ENCODE peak calls at places on chromosomes 5 and 9, in four cellular contexts. J is K562, I is A549, Z is HepG2. F is an unnamed sample.

GRCh38 chr5:149389552-149390495 is 10.7 kb upstream of the IL17B start:
- DNase-seq in J (no peak), I (no peak), Z (no peak), F (no peak)

GRCh38 chr5:132215329-132215728 is 12.3 kb downstream of the P4HA2 start:
- DNase-seq in J (no peak), I (peak), Z (no peak), F (no peak)

GRCh38 chr5:172770374-172770674 is 671 bp downstream of the DUSP1 start:
- DNase-seq in J (no peak), I (no peak), Z (no peak), F (no peak)

GRCh38 chr5:96537386-96537785 is 104.3 kb upstream of the PCSK1 start:
- DNase-seq in J (no peak), I (no peak), Z (no peak), F (no peak)

GRCh38 chr5:34930870-34931269 is 1.5 kb downstream of the DNAJC21 start:
- DNase-seq in J (no peak), I (no peak), Z (no peak), F (no peak)

GRCh38 chr5:129771058-129771838 is 23.4 kb downstream of the MINAR2 start:
- DNase-seq in J (peak), I (peak), Z (peak), F (peak)

GRCh38 chr9:33867747-33868429 is 50.9 kb downstream of the UBE2R2 start:
- DNase-seq in J (no peak), I (no peak), Z (no peak), F (no peak)

GRCh38 chr9:131036529-131037335 is 27.8 kb downstream of the LAMC3 start:
- DNase-seq in J (peak), I (no peak), Z (no peak), F (no peak)

GRCh38 chr9:129283290-129283691 is 105.2 kb upstream of the IER5L start:
- DNase-seq in J (no peak), I (no peak), Z (no peak), F (no peak)

GRCh38 chr9:17578911-17579793 is at the start of gene SH3GL2:
- DNase-seq in J (no peak), I (peak), Z (no peak), F (peak)

GRCh38 chr5:57298985-57299491 is 125.2 kb downstream of the GPBP1 start:
- DNase-seq in J (peak), I (peak), Z (peak), F (peak)

GRCh38 chr9:125513634-125514413 is 193.2 kb downstream of the MAPKAP1 start:
- DNase-seq in J (no peak), I (peak), Z (peak), F (no peak)

GRCh38 chr5:148259288-148259687 is 9.3 kb upstream of the SPINK13 start:
- DNase-seq in J (no peak), I (no peak), Z (no peak), F (no peak)

GRCh38 chr5:148261221-148261620 is 7.4 kb upstream of the SPINK13 start:
- DNase-seq in J (no peak), I (no peak), Z (no peak), F (no peak)

GRCh38 chr5:148255456-148255855 is 13.1 kb upstream of the SPINK13 start:
- DNase-seq in J (no peak), I (no peak), Z (no peak), F (no peak)
- TF ChIP-seq JUN in J (no peak), I (no peak), Z (no peak), F (no peak)

GRCh38 chr5:158990979-158991378 is 108.7 kb downstream of the EBF1 start:
- DNase-seq in J (no peak), I (no peak), Z (no peak), F (no peak)
- TF ChIP-seq HMGXB4 in J (no peak), I (no peak), Z (no peak), F (no peak)

GRCh38 chr9:79447760-79448159 is 124.0 kb upstream of the TLE4 start:
- DNase-seq in J (no peak), I (no peak), Z (no peak), F (no peak)
- TF ChIP-seq NR3C1 in J (no peak), I (no peak), Z (no peak), F (no peak)

GRCh38 chr5:134554319-134555222 is 29.1 kb downstream of the JADE2 start:
- DNase-seq in J (no peak), I (peak), Z (no peak), F (no peak)

GRCh38 chr5:134550271-134551214 is 25.1 kb downstream of the JADE2 start:
- DNase-seq in J (no peak), I (no peak), Z (no peak), F (no peak)

GRCh38 chr5:134553816-134554215 is 28.3 kb downstream of the JADE2 start:
- DNase-seq in J (no peak), I (no peak), Z (no peak), F (no peak)

GRCh38 chr5:134551891-134552290 is 26.4 kb downstream of the JADE2 start:
- DNase-seq in J (no peak), I (no peak), Z (no peak), F (no peak)

GRCh38 chr5:134552301-134552700 is 26.8 kb downstream of the JADE2 start:
- DNase-seq in J (no peak), I (no peak), Z (no peak), F (no peak)
- TF ChIP-seq JUN in J (no peak), I (peak), Z (no peak), F (no peak)

GRCh38 chr5:43038523-43038989 is 1.6 kb downstream of the ANXA2R start:
- DNase-seq in J (no peak), I (no peak), Z (no peak), F (no peak)
- TF ChIP-seq HMGXB4 in J (no peak), I (no peak), Z (no peak), F (no peak)

GRCh38 chr5:54793612-54794436 is 191.6 kb downstream of the ESM1 start:
- DNase-seq in J (no peak), I (no peak), Z (no peak), F (no peak)
- TF ChIP-seq NR3C1 in J (no peak), I (no peak), Z (no peak), F (no peak)

DNA sequence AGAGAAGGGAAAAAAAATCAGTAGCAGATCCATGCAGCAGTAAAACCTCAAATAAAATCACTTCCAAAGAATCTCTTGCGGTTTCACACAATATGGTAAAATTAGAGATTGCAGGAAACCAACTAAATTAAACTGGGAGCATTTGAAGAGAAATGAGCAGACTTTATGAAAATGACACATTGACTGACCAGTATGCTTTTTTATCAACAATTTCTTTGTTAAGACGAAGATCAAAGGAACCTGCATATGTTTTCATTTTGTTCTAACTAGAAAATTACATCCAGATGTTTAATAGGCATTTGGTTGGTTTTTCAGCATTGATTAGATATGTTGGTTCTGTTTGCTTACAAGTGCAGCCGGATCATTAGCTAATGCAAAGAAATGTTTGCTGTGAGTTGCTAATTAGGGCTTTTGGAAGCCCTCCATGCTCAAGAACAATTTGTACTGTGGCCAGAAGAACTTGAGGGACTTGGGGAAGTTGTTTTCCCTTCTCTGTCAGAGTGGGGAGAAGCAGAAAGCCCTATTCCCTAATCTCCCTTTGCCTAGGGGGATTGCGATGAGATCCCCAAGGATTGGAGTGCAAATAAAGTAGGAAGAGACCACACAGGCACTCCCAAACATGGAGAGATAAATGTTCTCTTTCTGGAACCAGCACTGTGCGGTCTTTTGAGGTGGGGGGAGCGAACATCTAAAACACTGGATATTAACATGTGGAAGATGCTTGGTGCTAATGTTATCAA is 4.5 kb upstream of the TLE1 start:
- DNase-seq in J (no peak), I (no peak), Z (no peak), F (no peak)
- TF ChIP-seq JUN in J (no peak), I (no peak), Z (no peak), F (no peak)

GRCh38 chr5:135501965-135502364 is 33.8 kb downstream of the NEUROG1 start:
- DNase-seq in J (no peak), I (no peak), Z (no peak), F (no peak)

GRCh38 chr5:135508496-135509005 is 27.2 kb downstream of the NEUROG1 start:
- DNase-seq in J (no peak), I (no peak), Z (no peak), F (peak)

GRCh38 chr5:135502836-135503520 is 32.8 kb downstream of the NEUROG1 start:
- DNase-seq in J (no peak), I (no peak), Z (no peak), F (no peak)

GRCh38 chr5:135505973-135506372 is 29.8 kb downstream of the NEUROG1 start:
- DNase-seq in J (no peak), I (no peak), Z (no peak), F (no peak)

DNA sequence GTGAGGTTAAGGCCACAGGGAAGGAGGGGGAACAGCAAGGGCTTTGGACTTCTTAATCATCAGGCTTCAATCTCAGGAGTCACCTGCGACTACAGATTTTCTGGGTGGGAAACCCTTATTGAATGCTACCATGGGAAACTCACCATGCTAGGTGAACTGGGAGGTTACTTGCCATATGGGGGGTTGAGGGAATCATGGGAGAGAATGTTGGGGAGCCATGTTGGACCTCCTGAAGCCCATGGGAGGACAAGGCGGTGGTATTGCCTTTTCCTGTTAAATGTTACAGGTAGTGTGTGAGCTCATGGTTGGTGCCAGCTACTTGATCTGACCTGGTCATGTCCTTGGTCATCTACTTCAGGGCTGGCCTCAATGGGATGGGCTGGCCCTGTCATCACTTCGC is 31.4 kb downstream of the NEUROG1 start:
- DNase-seq in J (no peak), I (no peak), Z (no peak), F (no peak)
- TF ChIP-seq HMGXB4 in J (no peak), I (no peak), Z (no peak), F (no peak)

GRCh38 chr9:106885451-106885850 is 22.5 kb downstream of the ZNF462 start:
- DNase-seq in J (no peak), I (peak), Z (no peak), F (no peak)

GRCh38 chr9:106886111-106887046 is 23.4 kb downstream of the ZNF462 start:
- DNase-seq in J (no peak), I (no peak), Z (no peak), F (no peak)

GRCh38 chr9:106883626-106884190 is 20.7 kb downstream of the ZNF462 start:
- DNase-seq in J (no peak), I (no peak), Z (no peak), F (no peak)

GRCh38 chr9:106888992-106889631 is 26.1 kb downstream of the ZNF462 start:
- DNase-seq in J (no peak), I (no peak), Z (no peak), F (no peak)

DNA sequence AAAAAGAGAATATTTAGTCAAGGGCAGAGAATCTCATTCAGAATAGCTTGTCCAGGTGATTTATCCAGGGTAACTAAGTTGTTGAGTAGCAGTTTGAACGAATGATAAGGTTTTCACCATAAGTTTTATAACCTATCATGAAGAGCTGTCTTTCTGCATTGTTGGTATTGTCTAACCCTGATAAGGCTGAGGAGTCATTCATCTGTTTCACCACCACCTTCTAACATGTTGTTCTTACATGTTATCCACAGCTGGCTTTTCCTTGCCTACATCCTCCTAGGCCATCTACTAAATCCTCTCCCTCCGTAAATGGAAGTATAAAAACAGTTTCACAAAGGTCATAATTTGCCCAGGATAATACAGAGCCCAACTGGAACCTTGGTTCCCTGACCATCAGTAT is 24.1 kb downstream of the ZNF462 start:
- DNase-seq in J (no peak), I (no peak), Z (no peak), F (no peak)
- TF ChIP-seq NR3C1 in J (no peak), I (no peak), Z (no peak), F (no peak)

GRCh38 chr9:79663299-79663698 is 91.5 kb downstream of the TLE4 start:
- DNase-seq in J (no peak), I (no peak), Z (no peak), F (no peak)
- TF ChIP-seq JUN in J (no peak), I (no peak), Z (no peak), F (no peak)

F was measured in WTC11.